ENCODE peak calls at places on chromosomes 2 and 18, in eight cellular contexts. One of them, this sample, is unnamed.
A peak's percentile ranks its signal among the peaks of the same experiment; 100 is the strongest.

GRCh38 chr18:3665780-3666525 is 216.0 kb downstream of the TGIF1 start:
- DNase-seq in mesendoderm: peak; percentile 94
- DNase-seq in myocyte: peak; percentile 91
- DNase-seq in M059J: peak; percentile 86
- DNase-seq in memory B cell: peak; percentile 72
- DNase-seq in esophagus squamous epithelium: peak; percentile 3
- DNase-seq in H1: peak; percentile 86
- DNase-seq in hypothalamus: peak; percentile 55
- DNase-seq in this sample: peak; percentile 75

GRCh38 chr2:65576861-65577601 is 144.6 kb upstream of the SPRED2 start:
- DNase-seq in H1: no peak
- DNase-seq in esophagus squamous epithelium: no peak
- DNase-seq in myocyte: peak; percentile 82
- DNase-seq in memory B cell: no peak
- DNase-seq in mesendoderm: peak; percentile 92
- DNase-seq in hypothalamus: no peak
- DNase-seq in M059J: peak; percentile 96
- DNase-seq in this sample: no peak

GRCh38 chr2:239506961-239507360 is 106.1 kb upstream of the HDAC4 start:
- DNase-seq in mesendoderm: no peak
- DNase-seq in M059J: no peak
- DNase-seq in memory B cell: no peak
- DNase-seq in H1: no peak
- DNase-seq in esophagus squamous epithelium: no peak
- DNase-seq in myocyte: no peak
- DNase-seq in hypothalamus: no peak
- DNase-seq in this sample: no peak

GRCh38 chr2:101200714-101201113 is 49.5 kb upstream of the TBC1D8 start:
- DNase-seq in myocyte: no peak
- DNase-seq in hypothalamus: no peak
- DNase-seq in mesendoderm: no peak
- DNase-seq in esophagus squamous epithelium: no peak
- DNase-seq in H1: no peak
- DNase-seq in memory B cell: no peak
- DNase-seq in M059J: peak; percentile 65
- DNase-seq in this sample: no peak

GRCh38 chr2:67839668-67840067 is 223.1 kb downstream of the C1D start:
- DNase-seq in myocyte: no peak
- DNase-seq in H1: no peak
- DNase-seq in esophagus squamous epithelium: no peak
- DNase-seq in M059J: no peak
- DNase-seq in mesendoderm: no peak
- DNase-seq in memory B cell: no peak
- DNase-seq in hypothalamus: no peak
- DNase-seq in this sample: no peak

GRCh38 chr2:47187124-47187523 is 32.0 kb upstream of the STPG4 start:
- DNase-seq in esophagus squamous epithelium: no peak
- DNase-seq in H1: no peak
- DNase-seq in myocyte: no peak
- DNase-seq in hypothalamus: no peak
- DNase-seq in M059J: no peak
- DNase-seq in mesendoderm: no peak
- DNase-seq in memory B cell: no peak
- DNase-seq in this sample: no peak

GRCh38 chr2:111161971-111162370 is 41.3 kb downstream of the BCL2L11 start:
- DNase-seq in hypothalamus: no peak
- DNase-seq in H1: no peak
- DNase-seq in M059J: no peak
- DNase-seq in myocyte: peak; percentile 91
- DNase-seq in esophagus squamous epithelium: no peak
- DNase-seq in memory B cell: no peak
- DNase-seq in mesendoderm: no peak
- DNase-seq in this sample: peak; percentile 62

GRCh38 chr2:120793682-120794403 is 58.2 kb downstream of the GLI2 start:
- DNase-seq in H1: no peak
- DNase-seq in myocyte: no peak
- DNase-seq in mesendoderm: no peak
- DNase-seq in hypothalamus: no peak
- DNase-seq in M059J: peak; percentile 24
- DNase-seq in memory B cell: no peak
- DNase-seq in esophagus squamous epithelium: no peak
- DNase-seq in this sample: no peak

GRCh38 chr18:24601624-24602023 is 141.2 kb downstream of the HRH4 start:
- DNase-seq in myocyte: no peak
- DNase-seq in mesendoderm: peak; percentile 14
- DNase-seq in memory B cell: no peak
- DNase-seq in hypothalamus: no peak
- DNase-seq in esophagus squamous epithelium: no peak
- DNase-seq in H1: no peak
- DNase-seq in M059J: peak; percentile 35
- DNase-seq in this sample: no peak

GRCh38 chr2:9974344-9974743 is 22.9 kb downstream of the GRHL1 start:
- DNase-seq in H1: no peak
- DNase-seq in myocyte: no peak
- DNase-seq in M059J: no peak
- DNase-seq in memory B cell: no peak
- DNase-seq in esophagus squamous epithelium: no peak
- DNase-seq in mesendoderm: no peak
- DNase-seq in hypothalamus: no peak
- DNase-seq in this sample: no peak

GRCh38 chr2:144886847-144887246 is 366.9 kb upstream of the ZEB2 start:
- DNase-seq in mesendoderm: no peak
- DNase-seq in M059J: no peak
- DNase-seq in hypothalamus: no peak
- DNase-seq in esophagus squamous epithelium: no peak
- DNase-seq in memory B cell: no peak
- DNase-seq in H1: no peak
- DNase-seq in myocyte: no peak
- DNase-seq in this sample: peak; percentile 64

GRCh38 chr2:99816908-99817307 is 325.5 kb downstream of the AFF3 start:
- DNase-seq in M059J: no peak
- DNase-seq in mesendoderm: no peak
- DNase-seq in memory B cell: no peak
- DNase-seq in esophagus squamous epithelium: no peak
- DNase-seq in H1: no peak
- DNase-seq in hypothalamus: no peak
- DNase-seq in myocyte: no peak
- DNase-seq in this sample: no peak

GRCh38 chr2:237816531-237816930 is 18.0 kb downstream of the RBM44 start:
- DNase-seq in M059J: no peak
- DNase-seq in H1: no peak
- DNase-seq in mesendoderm: no peak
- DNase-seq in esophagus squamous epithelium: no peak
- DNase-seq in myocyte: no peak
- DNase-seq in memory B cell: no peak
- DNase-seq in hypothalamus: no peak
- DNase-seq in this sample: no peak

GRCh38 chr2:118842687-118843491 is 4.6 kb downstream of the EN1 start:
- DNase-seq in H1: no peak
- DNase-seq in esophagus squamous epithelium: no peak
- DNase-seq in memory B cell: peak; percentile 10
- DNase-seq in mesendoderm: peak; percentile 62
- DNase-seq in M059J: no peak
- DNase-seq in hypothalamus: no peak
- DNase-seq in myocyte: peak; percentile 42
- DNase-seq in this sample: no peak

GRCh38 chr2:44676379-44676778 is 265.1 kb upstream of the SIX3 start:
- DNase-seq in hypothalamus: no peak
- DNase-seq in M059J: no peak
- DNase-seq in H1: no peak
- DNase-seq in memory B cell: no peak
- DNase-seq in myocyte: no peak
- DNase-seq in mesendoderm: peak; percentile 67
- DNase-seq in esophagus squamous epithelium: no peak
- DNase-seq in this sample: no peak

GRCh38 chr2:144835634-144836351 is 315.9 kb upstream of the ZEB2 start:
- DNase-seq in hypothalamus: no peak
- DNase-seq in M059J: peak; percentile 65
- DNase-seq in H1: no peak
- DNase-seq in myocyte: no peak
- DNase-seq in mesendoderm: peak; percentile 43
- DNase-seq in memory B cell: no peak
- DNase-seq in esophagus squamous epithelium: no peak
- DNase-seq in this sample: no peak

GRCh38 chr2:98637401-98638144 is 29.2 kb downstream of the UNC50 start:
- DNase-seq in hypothalamus: no peak
- DNase-seq in mesendoderm: no peak
- DNase-seq in M059J: no peak
- DNase-seq in H1: no peak
- DNase-seq in esophagus squamous epithelium: no peak
- DNase-seq in memory B cell: no peak
- DNase-seq in myocyte: no peak
- DNase-seq in this sample: no peak

GRCh38 chr2:130967020-130967495 is 126.2 kb downstream of the FAM168B start:
- DNase-seq in memory B cell: no peak
- DNase-seq in H1: no peak
- DNase-seq in M059J: no peak
- DNase-seq in hypothalamus: no peak
- DNase-seq in esophagus squamous epithelium: no peak
- DNase-seq in mesendoderm: peak; percentile 63
- DNase-seq in myocyte: no peak
- DNase-seq in this sample: no peak

GRCh38 chr2:20052229-20052871 is 922 bp upstream of the LAPTM4A start:
- DNase-seq in memory B cell: no peak
- DNase-seq in hypothalamus: no peak
- DNase-seq in M059J: peak; percentile 45
- DNase-seq in esophagus squamous epithelium: no peak
- DNase-seq in mesendoderm: peak; percentile 28
- DNase-seq in H1: no peak
- DNase-seq in myocyte: peak; percentile 32
- DNase-seq in this sample: no peak

GRCh38 chr2:144377929-144378328 is 142.0 kb downstream of the ZEB2 start:
- DNase-seq in H1: no peak
- DNase-seq in myocyte: no peak
- DNase-seq in esophagus squamous epithelium: no peak
- DNase-seq in mesendoderm: no peak
- DNase-seq in memory B cell: no peak
- DNase-seq in M059J: peak; percentile 32
- DNase-seq in hypothalamus: no peak
- DNase-seq in this sample: no peak

GRCh38 chr2:147646999-147647588 is 197.7 kb upstream of the ACVR2A start:
- DNase-seq in memory B cell: no peak
- DNase-seq in H1: no peak
- DNase-seq in hypothalamus: no peak
- DNase-seq in mesendoderm: no peak
- DNase-seq in esophagus squamous epithelium: no peak
- DNase-seq in M059J: no peak
- DNase-seq in myocyte: no peak
- DNase-seq in this sample: no peak

GRCh38 chr2:39202639-39203369 is 41.0 kb downstream of the CDKL4 start:
- DNase-seq in H1: no peak
- DNase-seq in myocyte: peak; percentile 7
- DNase-seq in M059J: no peak
- DNase-seq in esophagus squamous epithelium: no peak
- DNase-seq in mesendoderm: peak; percentile 47
- DNase-seq in hypothalamus: no peak
- DNase-seq in memory B cell: no peak
- DNase-seq in this sample: no peak

This sample was measured in left ventricle myocardium inferior.